ENCODE peak calls at places on chromosomes 6 and 20, in five cellular contexts. D is Peyer's patch, V is NB4, M is transverse colon, A is sigmoid colon. Q is an unnamed sample.

GRCh38 chr20:17961600-17961965 is 7.0 kb downstream of the SNX5 start:
- DNase-seq in M (no peak), D (no peak), A (no peak), V (no peak), Q (no peak)

GRCh38 chr6:84455630-84456029 is 228.2 kb upstream of the CEP162 start:
- DNase-seq in V (peak; percentile 4), M (no peak), A (no peak), D (no peak), Q (no peak)

GRCh38 chr6:66675906-66676305 is 968.9 kb upstream of the EYS start:
- DNase-seq in A (no peak), M (no peak), V (no peak), D (no peak), Q (no peak)

GRCh38 chr6:167577891-167578361 is 248.8 kb upstream of the AFDN start:
- DNase-seq in D (no peak), M (no peak), V (no peak), A (peak; percentile 52), Q (no peak)

GRCh38 chr6:166679566-166679965 is 52.5 kb upstream of the RPS6KA2 start:
- DNase-seq in A (no peak), M (no peak), D (peak; percentile 42), V (no peak), Q (no peak)

GRCh38 chr20:34023937-34024732 is 30.4 kb downstream of the RALY start:
- DNase-seq in V (no peak), A (no peak), D (no peak), M (no peak), Q (no peak)

GRCh38 chr6:85669735-85670194 is 27.1 kb upstream of the SYNCRIP start:
- DNase-seq in D (no peak), M (no peak), A (no peak), V (peak; percentile 69), Q (no peak)

GRCh38 chr20:59222982-59223610 is 59.5 kb downstream of the ZNF831 start:
- DNase-seq in V (peak; percentile 40), A (no peak), D (no peak), M (no peak), Q (no peak)

GRCh38 chr20:2697768-2698167 is 5.2 kb downstream of the EBF4 start:
- DNase-seq in V (no peak), M (no peak), D (peak; percentile 9), A (peak; percentile 30), Q (no peak)

GRCh38 chr6:148513145-148514071 is 170.8 kb downstream of the SASH1 start:
- DNase-seq in A (no peak), M (no peak), D (no peak), V (no peak), Q (no peak)

GRCh38 chr6:99613705-99614429 is 7.2 kb downstream of the PRDM13 start:
- DNase-seq in M (no peak), D (no peak), V (peak; percentile 19), A (no peak), Q (peak; percentile 66)
- TF ChIP-seq POLR2A in M (no peak), D (no peak), V (no peak), A (no peak), Q (no peak)

GRCh38 chr20:10434832-10435812 is at the start of gene SLX4IP:
- DNase-seq in M (peak; percentile 94), A (peak; percentile 96), D (peak; percentile 97), V (peak; percentile 98), Q (peak; percentile 95)

GRCh38 chr20:10432079-10432478 is 1.9 kb downstream of the MKKS start:
- DNase-seq in A (no peak), V (no peak), M (no peak), D (no peak), Q (no peak)

GRCh38 chr20:10434467-10434831 is 427 bp upstream of the MKKS start:
- DNase-seq in A (peak; percentile 98), D (peak; percentile 95), V (peak; percentile 98), M (peak; percentile 95), Q (peak; percentile 97)

GRCh38 chr20:10433014-10433622 is 904 bp downstream of the MKKS start:
- DNase-seq in M (no peak), V (no peak), D (no peak), A (no peak), Q (no peak)

GRCh38 chr20:10433623-10434466 is at the start of gene MKKS:
- DNase-seq in D (peak; percentile 94), A (peak; percentile 95), V (peak; percentile 94), M (peak; percentile 93), Q (peak; percentile 93)
- TF ChIP-seq POLR2A in D (peak; percentile 51), A (peak; percentile 60), V (peak; percentile 67), M (no peak), Q (no peak)

DNA sequence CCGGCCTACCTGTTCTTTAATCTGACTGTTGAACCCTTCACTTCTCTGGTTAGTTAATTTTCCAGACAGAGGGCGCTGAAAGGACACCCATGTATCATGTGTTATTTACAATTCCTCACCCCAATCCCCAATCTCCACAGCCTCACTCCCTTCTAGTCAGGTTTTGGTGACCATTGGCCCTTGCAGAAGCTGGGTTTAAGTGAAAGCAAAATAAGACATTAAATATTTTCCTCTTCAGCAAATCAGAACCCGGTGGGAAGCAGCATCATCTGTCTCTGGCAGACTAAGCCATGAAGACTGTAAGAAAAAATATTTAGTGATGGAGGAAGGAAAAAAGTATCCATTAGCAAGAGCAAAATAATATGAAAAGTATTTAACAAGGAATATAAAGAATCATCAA is 9.4 kb upstream of the HLA-DQA1 start:
- DNase-seq in A (no peak), D (peak; percentile 76), M (peak; percentile 19), V (no peak), Q (no peak)
- TF ChIP-seq POLR2A in A (no peak), D (no peak), M (no peak), V (no peak), Q (no peak)

GRCh38 chr6:144215402-144215931 is 65.2 kb downstream of the STX11 start:
- DNase-seq in A (no peak), V (peak; percentile 71), M (peak; percentile 44), D (peak; percentile 59), Q (peak; percentile 83)

GRCh38 chr6:144216668-144217218 is 66.4 kb downstream of the STX11 start:
- DNase-seq in A (no peak), V (no peak), D (no peak), M (no peak), Q (no peak)

GRCh38 chr6:144214622-144215401 is 64.5 kb downstream of the STX11 start:
- DNase-seq in M (no peak), V (peak; percentile 43), A (no peak), D (no peak), Q (no peak)

GRCh38 chr6:144217264-144217663 is 66.9 kb downstream of the STX11 start:
- DNase-seq in V (peak; percentile 21), D (no peak), A (no peak), M (no peak), Q (no peak)

GRCh38 chr6:144215932-144216667 is 65.8 kb downstream of the STX11 start:
- DNase-seq in M (peak; percentile 93), A (peak; percentile 97), D (peak; percentile 96), V (peak; percentile 98), Q (peak; percentile 98)
- TF ChIP-seq POLR2A in M (peak; percentile 38), A (no peak), D (peak; percentile 37), V (peak; percentile 56), Q (peak; percentile 49)

GRCh38 chr6:109693128-109693527 is 2.0 kb downstream of the FIG4 start:
- DNase-seq in V (peak; percentile 17), A (no peak), D (no peak), M (no peak), Q (no peak)

GRCh38 chr6:109686566-109686965 is 4.4 kb downstream of the AK9 start:
- DNase-seq in A (no peak), V (no peak), D (no peak), M (no peak), Q (no peak)

GRCh38 chr6:109690373-109690739 is 646 bp downstream of the AK9 start:
- DNase-seq in D (peak; percentile 88), A (peak; percentile 81), M (peak; percentile 83), V (peak; percentile 54), Q (peak; percentile 46)

GRCh38 chr6:109687271-109687721 is 3.7 kb downstream of the AK9 start:
- DNase-seq in D (no peak), A (no peak), M (no peak), V (peak; percentile 57), Q (no peak)

DNA sequence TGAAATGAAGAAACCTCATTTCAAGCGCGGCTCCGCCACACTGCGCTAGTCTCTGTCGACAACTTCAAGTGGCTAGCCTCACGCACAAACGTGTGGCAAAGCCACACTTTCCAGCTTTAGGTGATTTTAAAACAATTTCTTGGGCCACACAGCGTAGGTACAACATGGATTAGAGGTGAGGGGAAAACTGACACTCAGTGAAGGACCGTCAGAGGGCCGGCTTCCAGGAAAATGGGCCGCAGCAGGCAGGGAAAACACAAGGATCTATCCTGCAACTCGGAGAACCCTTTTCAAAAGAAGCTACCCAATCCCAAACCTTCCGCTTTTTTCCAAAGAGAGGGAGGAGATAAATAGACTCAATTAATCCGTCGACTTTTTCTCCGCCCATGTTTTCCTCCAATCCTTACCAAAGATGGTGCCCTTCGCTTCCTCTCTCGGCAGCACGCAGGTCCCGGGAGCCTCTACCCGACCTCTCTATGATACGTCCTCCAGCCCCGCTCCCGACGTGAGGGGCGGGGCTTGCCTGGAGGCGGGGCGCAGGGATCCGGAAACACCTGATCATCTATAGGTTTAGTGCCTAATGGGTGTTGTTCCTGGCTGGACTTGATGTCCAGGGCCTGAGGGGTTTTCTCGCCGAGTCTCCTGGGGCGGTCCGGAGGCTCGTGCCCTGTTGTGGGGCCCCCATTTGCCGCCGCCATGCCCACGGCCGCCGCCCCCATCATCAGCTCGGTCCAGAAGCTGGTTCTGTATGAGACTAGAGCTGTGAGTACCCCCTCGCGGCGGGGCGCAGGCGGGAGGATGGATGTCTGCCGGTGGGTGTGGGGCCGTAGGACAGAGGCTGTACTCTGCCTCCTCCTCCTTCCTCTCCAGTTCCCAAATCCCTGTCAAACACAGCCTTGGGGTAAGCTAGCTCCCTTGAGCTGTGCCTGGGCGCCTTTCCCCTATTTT is at the start of the genes AK9 and FIG4:
- DNase-seq in D (peak; percentile 97), V (peak; percentile 94), A (peak; percentile 96), M (peak; percentile 97), Q (peak; percentile 89)
- TF ChIP-seq POLR2A in D (peak; percentile 75), V (peak; percentile 36), A (peak; percentile 33), M (peak; percentile 82), Q (peak; percentile 76)